ENCODE peak calls at places on chromosomes 2 and 18, in seven cellular contexts. One of them, this sample, is unnamed.
A peak's percentile ranks its signal among the peaks of the same experiment; 100 is the strongest.

GRCh38 chr2:217271813-217272212 is 411.9 kb upstream of the TNP1 start:
- DNase-seq in fibroblast of lung: no peak
- DNase-seq in transverse colon: no peak
- DNase-seq in OCI-LY7: no peak
- DNase-seq in spleen: no peak
- DNase-seq in substantia nigra: no peak
- DNase-seq in tibial nerve: no peak
- DNase-seq in this sample: no peak

GRCh38 chr18:70462078-70462439 is 173.2 kb downstream of the SOCS6 start:
- DNase-seq in fibroblast of lung: no peak
- DNase-seq in transverse colon: no peak
- DNase-seq in OCI-LY7: no peak
- DNase-seq in spleen: no peak
- DNase-seq in substantia nigra: no peak
- DNase-seq in tibial nerve: no peak
- DNase-seq in this sample: no peak

GRCh38 chr2:224063308-224063648 is 24.2 kb upstream of the SERPINE2 start:
- DNase-seq in fibroblast of lung: no peak
- DNase-seq in transverse colon: no peak
- DNase-seq in OCI-LY7: no peak
- DNase-seq in spleen: no peak
- DNase-seq in substantia nigra: no peak
- DNase-seq in tibial nerve: no peak
- DNase-seq in this sample: no peak

GRCh38 chr2:45329045-45329677 is 281.9 kb downstream of the SRBD1 start:
- DNase-seq in fibroblast of lung: peak; percentile 46
- DNase-seq in transverse colon: no peak
- DNase-seq in OCI-LY7: peak; percentile 16
- DNase-seq in spleen: no peak
- DNase-seq in substantia nigra: no peak
- DNase-seq in tibial nerve: no peak
- DNase-seq in this sample: no peak

GRCh38 chr2:216539791-216540241 is 41.2 kb downstream of the RPL37A start:
- DNase-seq in fibroblast of lung: peak; percentile 20
- DNase-seq in transverse colon: peak; percentile 75
- DNase-seq in OCI-LY7: no peak
- DNase-seq in spleen: peak; percentile 79
- DNase-seq in substantia nigra: no peak
- DNase-seq in tibial nerve: no peak
- DNase-seq in this sample: no peak

GRCh38 chr18:22314001-22314400 is 103.7 kb downstream of the CTAGE1 start:
- DNase-seq in fibroblast of lung: peak; percentile 75
- DNase-seq in transverse colon: no peak
- DNase-seq in OCI-LY7: no peak
- DNase-seq in spleen: no peak
- DNase-seq in substantia nigra: no peak
- DNase-seq in tibial nerve: no peak
- DNase-seq in this sample: no peak

GRCh38 chr2:47339745-47340541 is 63.0 kb upstream of the MSH2 start:
- DNase-seq in fibroblast of lung: peak; percentile 48
- DNase-seq in transverse colon: peak; percentile 63
- DNase-seq in OCI-LY7: no peak
- DNase-seq in spleen: no peak
- DNase-seq in substantia nigra: no peak
- DNase-seq in tibial nerve: no peak
- DNase-seq in this sample: peak; percentile 73

GRCh38 chr2:230658877-230659652 is 53.6 kb upstream of the CAB39 start:
- DNase-seq in fibroblast of lung: no peak
- DNase-seq in transverse colon: no peak
- DNase-seq in OCI-LY7: no peak
- DNase-seq in spleen: no peak
- DNase-seq in substantia nigra: no peak
- DNase-seq in tibial nerve: no peak
- DNase-seq in this sample: peak; percentile 11

GRCh38 chr18:5538541-5538940 is 5.3 kb downstream of the EPB41L3 start:
- DNase-seq in fibroblast of lung: no peak
- DNase-seq in transverse colon: no peak
- DNase-seq in OCI-LY7: no peak
- DNase-seq in spleen: no peak
- DNase-seq in substantia nigra: no peak
- DNase-seq in tibial nerve: no peak
- DNase-seq in this sample: no peak

GRCh38 chr2:112685167-112685884 is 35.5 kb upstream of the NT5DC4 start:
- DNase-seq in fibroblast of lung: no peak
- DNase-seq in transverse colon: no peak
- DNase-seq in OCI-LY7: peak; percentile 19
- DNase-seq in spleen: no peak
- DNase-seq in substantia nigra: no peak
- DNase-seq in tibial nerve: no peak
- DNase-seq in this sample: no peak

GRCh38 chr2:145939949-145940348 is 1420.0 kb upstream of the ZEB2 start:
- DNase-seq in fibroblast of lung: no peak
- DNase-seq in transverse colon: no peak
- DNase-seq in OCI-LY7: no peak
- DNase-seq in spleen: no peak
- DNase-seq in substantia nigra: no peak
- DNase-seq in tibial nerve: no peak
- DNase-seq in this sample: peak; percentile 34

GRCh38 chr2:240344904-240345303 is 90.6 kb upstream of the GPC1 start:
- DNase-seq in fibroblast of lung: no peak
- DNase-seq in transverse colon: no peak
- DNase-seq in OCI-LY7: no peak
- DNase-seq in spleen: no peak
- DNase-seq in substantia nigra: no peak
- DNase-seq in tibial nerve: no peak
- DNase-seq in this sample: peak; percentile 56

GRCh38 chr18:9869713-9870430 is 15.9 kb upstream of the TXNDC2 start:
- DNase-seq in fibroblast of lung: peak; percentile 89
- DNase-seq in transverse colon: peak; percentile 28
- DNase-seq in OCI-LY7: peak; percentile 13
- DNase-seq in spleen: no peak
- DNase-seq in substantia nigra: no peak
- DNase-seq in tibial nerve: no peak
- DNase-seq in this sample: peak; percentile 87

GRCh38 chr18:79645291-79645983 is 34.2 kb upstream of the CTDP1 start:
- DNase-seq in fibroblast of lung: no peak
- DNase-seq in transverse colon: no peak
- DNase-seq in OCI-LY7: no peak
- DNase-seq in spleen: no peak
- DNase-seq in substantia nigra: no peak
- DNase-seq in tibial nerve: no peak
- DNase-seq in this sample: no peak

GRCh38 chr2:156800065-156800556 is 363.9 kb downstream of the GPD2 start:
- DNase-seq in fibroblast of lung: no peak
- DNase-seq in transverse colon: no peak
- DNase-seq in OCI-LY7: no peak
- DNase-seq in spleen: no peak
- DNase-seq in substantia nigra: no peak
- DNase-seq in tibial nerve: no peak
- DNase-seq in this sample: no peak

GRCh38 chr2:127084611-127085031 is 22.3 kb downstream of the BIN1 start:
- DNase-seq in fibroblast of lung: peak; percentile 89
- DNase-seq in transverse colon: no peak
- DNase-seq in OCI-LY7: no peak
- DNase-seq in spleen: no peak
- DNase-seq in substantia nigra: no peak
- DNase-seq in tibial nerve: no peak
- DNase-seq in this sample: peak; percentile 94

GRCh38 chr2:53854678-53855077 is 5.1 kb downstream of the GPR75 start:
- DNase-seq in fibroblast of lung: no peak
- DNase-seq in transverse colon: no peak
- DNase-seq in OCI-LY7: no peak
- DNase-seq in spleen: no peak
- DNase-seq in substantia nigra: no peak
- DNase-seq in tibial nerve: no peak
- DNase-seq in this sample: no peak

GRCh38 chr2:45988879-45989278 is 308.3 kb upstream of the EPAS1 start:
- DNase-seq in fibroblast of lung: no peak
- DNase-seq in transverse colon: no peak
- DNase-seq in OCI-LY7: no peak
- DNase-seq in spleen: no peak
- DNase-seq in substantia nigra: no peak
- DNase-seq in tibial nerve: no peak
- DNase-seq in this sample: no peak

GRCh38 chr2:174334781-174335604 is at the start of gene SP9:
- DNase-seq in fibroblast of lung: peak; percentile 71
- DNase-seq in transverse colon: peak; percentile 34
- DNase-seq in OCI-LY7: no peak
- DNase-seq in spleen: no peak
- DNase-seq in substantia nigra: no peak
- DNase-seq in tibial nerve: no peak
- DNase-seq in this sample: peak; percentile 91

GRCh38 chr2:43174368-43175186 is 51.8 kb downstream of the ZFP36L2 start:
- DNase-seq in fibroblast of lung: no peak
- DNase-seq in transverse colon: peak; percentile 72
- DNase-seq in OCI-LY7: peak; percentile 81
- DNase-seq in spleen: peak; percentile 93
- DNase-seq in substantia nigra: no peak
- DNase-seq in tibial nerve: no peak
- DNase-seq in this sample: no peak

GRCh38 chr18:24362757-24363156 is 34.9 kb downstream of the OSBPL1A start:
- DNase-seq in fibroblast of lung: peak; percentile 24
- DNase-seq in transverse colon: no peak
- DNase-seq in OCI-LY7: no peak
- DNase-seq in spleen: no peak
- DNase-seq in substantia nigra: no peak
- DNase-seq in tibial nerve: no peak
- DNase-seq in this sample: no peak

GRCh38 chr18:58015045-58015444 is 29.0 kb upstream of the NEDD4L start:
- DNase-seq in fibroblast of lung: no peak
- DNase-seq in transverse colon: peak; percentile 24
- DNase-seq in OCI-LY7: peak; percentile 48
- DNase-seq in spleen: no peak
- DNase-seq in substantia nigra: no peak
- DNase-seq in tibial nerve: no peak
- DNase-seq in this sample: no peak

GRCh38 chr18:45954070-45954712 is 12.9 kb downstream of the EPG5 start:
- DNase-seq in fibroblast of lung: peak; percentile 96
- DNase-seq in transverse colon: no peak
- DNase-seq in OCI-LY7: no peak
- DNase-seq in spleen: no peak
- DNase-seq in substantia nigra: no peak
- DNase-seq in tibial nerve: no peak
- DNase-seq in this sample: peak; percentile 73

GRCh38 chr18:63046375-63046774 is 273.2 kb downstream of the BCL2 start:
- DNase-seq in fibroblast of lung: no peak
- DNase-seq in transverse colon: peak; percentile 37
- DNase-seq in OCI-LY7: no peak
- DNase-seq in spleen: no peak
- DNase-seq in substantia nigra: no peak
- DNase-seq in tibial nerve: no peak
- DNase-seq in this sample: no peak

GRCh38 chr18:56139372-56139771 is 499.0 kb downstream of the TXNL1 start:
- DNase-seq in fibroblast of lung: no peak
- DNase-seq in transverse colon: no peak
- DNase-seq in OCI-LY7: no peak
- DNase-seq in spleen: no peak
- DNase-seq in substantia nigra: no peak
- DNase-seq in tibial nerve: no peak
- DNase-seq in this sample: no peak

DNA sequence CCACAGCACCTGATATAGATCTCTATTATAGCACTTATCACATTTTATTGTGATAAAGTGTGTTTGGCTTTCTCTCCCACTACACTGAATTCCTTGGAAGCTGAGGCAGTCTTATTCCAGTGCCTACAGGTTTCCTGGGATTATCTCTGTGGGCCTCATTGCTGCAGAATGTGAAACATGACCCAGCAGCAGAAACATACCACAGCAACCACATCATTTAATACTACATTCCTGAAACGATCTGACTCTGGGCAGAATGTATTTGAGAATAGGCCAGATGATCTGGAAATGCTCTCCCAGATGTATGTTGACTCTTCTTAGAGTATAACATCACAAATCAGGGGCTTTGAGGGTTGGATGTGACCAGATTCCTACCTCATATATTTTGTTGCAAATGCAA is 323.5 kb upstream of the TANK start:
- DNase-seq in fibroblast of lung: peak; percentile 98
- DNase-seq in transverse colon: no peak
- DNase-seq in OCI-LY7: no peak
- DNase-seq in spleen: no peak
- DNase-seq in substantia nigra: no peak
- DNase-seq in tibial nerve: no peak
- DNase-seq in this sample: peak; percentile 58
- H3K27ac ChIP-seq in fibroblast of lung: peak overlapping the region; percentile 40
- H3K27ac ChIP-seq in transverse colon: peak overlapping the region; percentile 32
- H3K27ac ChIP-seq in OCI-LY7: no peak overlapping the region
- H3K27ac ChIP-seq in spleen: no peak overlapping the region
- H3K27ac ChIP-seq in substantia nigra: no peak overlapping the region
- H3K27ac ChIP-seq in tibial nerve: no peak overlapping the region
- H3K27ac ChIP-seq in this sample: peak overlapping the region; percentile 67

GRCh38 chr2:218395090-218395444 is 4.6 kb upstream of the CTDSP1 start:
- DNase-seq in fibroblast of lung: no peak
- DNase-seq in transverse colon: no peak
- DNase-seq in OCI-LY7: peak; percentile 25
- DNase-seq in spleen: no peak
- DNase-seq in substantia nigra: no peak
- DNase-seq in tibial nerve: no peak
- DNase-seq in this sample: peak; percentile 48
- H3K27ac ChIP-seq in fibroblast of lung: no peak overlapping the region
- H3K27ac ChIP-seq in transverse colon: peak overlapping the region; percentile 100
- H3K27ac ChIP-seq in OCI-LY7: peak overlapping the region; percentile 87
- H3K27ac ChIP-seq in spleen: peak overlapping the region; percentile 99
- H3K27ac ChIP-seq in substantia nigra: no peak overlapping the region
- H3K27ac ChIP-seq in tibial nerve: no peak overlapping the region
- H3K27ac ChIP-seq in this sample: no peak overlapping the region

DNA sequence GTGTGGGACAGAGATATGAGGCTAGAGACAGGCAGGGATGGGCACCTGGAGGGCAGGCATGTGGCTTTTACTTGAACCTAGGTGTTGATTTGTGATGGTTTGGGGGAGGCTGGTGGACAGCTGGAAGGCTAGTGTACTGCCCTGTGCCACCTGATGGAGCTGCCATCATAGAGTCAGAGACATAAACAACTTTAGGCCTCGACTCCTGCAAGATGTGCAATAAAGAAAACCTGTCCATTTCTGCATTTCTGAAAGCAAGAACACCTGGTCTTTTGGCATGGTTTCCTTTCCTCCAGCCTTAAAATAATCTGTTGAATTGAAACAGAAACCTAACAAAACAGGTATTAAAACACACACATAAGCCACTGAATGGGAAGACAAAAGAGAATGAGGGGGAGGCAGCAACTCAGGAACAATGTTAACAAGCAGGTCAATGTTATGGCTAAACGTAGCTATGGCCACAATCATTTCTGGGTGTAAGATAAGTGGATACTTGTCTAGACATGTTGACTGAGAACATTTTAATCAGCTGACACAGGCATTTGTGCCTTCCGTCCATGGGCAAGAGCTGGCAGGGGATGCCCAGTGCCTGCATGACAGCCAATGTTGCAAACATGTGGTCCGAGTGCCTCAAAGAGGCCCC is 87.8 kb downstream of the KCTD1 start:
- DNase-seq in fibroblast of lung: peak; percentile 88
- DNase-seq in transverse colon: no peak
- DNase-seq in OCI-LY7: peak; percentile 87
- DNase-seq in spleen: no peak
- DNase-seq in substantia nigra: no peak
- DNase-seq in tibial nerve: no peak
- DNase-seq in this sample: peak; percentile 66
- H3K27ac ChIP-seq in fibroblast of lung: no peak overlapping the region
- H3K27ac ChIP-seq in transverse colon: no peak overlapping the region
- H3K27ac ChIP-seq in OCI-LY7: peak overlapping the region; percentile 92
- H3K27ac ChIP-seq in spleen: no peak overlapping the region
- H3K27ac ChIP-seq in substantia nigra: no peak overlapping the region
- H3K27ac ChIP-seq in tibial nerve: no peak overlapping the region
- H3K27ac ChIP-seq in this sample: peak overlapping the region; percentile 22

GRCh38 chr2:201358684-201359083 is 1.5 kb upstream of the FLACC1 start:
- DNase-seq in fibroblast of lung: peak; percentile 83
- DNase-seq in transverse colon: no peak
- DNase-seq in OCI-LY7: no peak
- DNase-seq in spleen: no peak
- DNase-seq in substantia nigra: no peak
- DNase-seq in tibial nerve: no peak
- DNase-seq in this sample: peak; percentile 91
- H3K27ac ChIP-seq in fibroblast of lung: peak overlapping the region; percentile 22
- H3K27ac ChIP-seq in transverse colon: no peak overlapping the region
- H3K27ac ChIP-seq in OCI-LY7: no peak overlapping the region
- H3K27ac ChIP-seq in spleen: no peak overlapping the region
- H3K27ac ChIP-seq in substantia nigra: no peak overlapping the region
- H3K27ac ChIP-seq in tibial nerve: no peak overlapping the region
- H3K27ac ChIP-seq in this sample: peak overlapping the region; percentile 66

This sample was measured in osteoblast.